ENCODE peak calls at places on chromosome 18, in six cellular contexts. U, F, C, M, X and V are unnamed samples.

GRCh38 chr18:2653467-2653866 is 2.1 kb upstream of the SMCHD1 start:
- DNase-seq in U (no peak), F (no peak), C (peak), M (no peak), X (no peak), V (no peak)

GRCh38 chr18:51503351-51503750 is 305.9 kb upstream of the MEX3C start:
- DNase-seq in U (no peak), F (no peak), C (no peak), M (no peak), X (no peak), V (no peak)

GRCh38 chr18:44716697-44717163 is 36.0 kb downstream of the SETBP1 start:
- DNase-seq in U (no peak), F (no peak), C (no peak), M (peak), X (no peak), V (no peak)

GRCh38 chr18:74013955-74014354 is 133.7 kb downstream of the FBXO15 start:
- DNase-seq in U (no peak), F (no peak), C (no peak), M (peak), X (no peak), V (no peak)

GRCh38 chr18:21313576-21313975 is 71.5 kb downstream of the GREB1L start:
- DNase-seq in U (no peak), F (no peak), C (no peak), M (no peak), X (no peak), V (no peak)

GRCh38 chr18:79367989-79368388 is 27.7 kb upstream of the NFATC1 start:
- DNase-seq in U (no peak), F (no peak), C (no peak), M (no peak), X (no peak), V (no peak)

GRCh38 chr18:43396266-43396665 is 119.0 kb upstream of the SYT4 start:
- DNase-seq in U (no peak), F (no peak), C (peak), M (no peak), X (no peak), V (no peak)

GRCh38 chr18:3839481-3840075 is 389.6 kb downstream of the TGIF1 start:
- DNase-seq in U (no peak), F (no peak), C (peak), M (no peak), X (no peak), V (no peak)

GRCh38 chr18:54210463-54210862 is 14.0 kb downstream of the MBD2 start:
- DNase-seq in U (no peak), F (no peak), C (no peak), M (peak), X (no peak), V (no peak)